ENCODE peak calls at places on chromosomes 7 and 10, in five cellular contexts. A is body of pancreas; B is amygdala; G is ureter; E is CD8-positive, alpha-beta memory T cell. O is an unnamed sample.

GRCh38 chr10:35392482-35393230 is 56.3 kb downstream of the CCNY start:
- DNase-seq in E (no peak), A (no peak), B (no peak), G (no peak), O (no peak)

GRCh38 chr7:37732253-37732652 is 48.7 kb downstream of the GPR141 start:
- DNase-seq in A (peak; percentile 18), G (peak; percentile 49), E (no peak), B (no peak), O (peak; percentile 25)

GRCh38 chr7:121323515-121323914 is 5.3 kb upstream of the WNT16 start:
- DNase-seq in A (no peak), B (no peak), G (no peak), E (no peak), O (no peak)

GRCh38 chr7:120961638-120962173 is 11.1 kb downstream of the ING3 start:
- DNase-seq in A (no peak), B (no peak), G (no peak), E (no peak), O (no peak)

GRCh38 chr10:86583983-86584382 is 62.4 kb upstream of the WAPL start:
- DNase-seq in G (no peak), B (no peak), E (no peak), A (no peak), O (no peak)

GRCh38 chr7:126820925-126821324 is 431.8 kb downstream of the GRM8 start:
- DNase-seq in E (no peak), G (no peak), A (no peak), B (no peak), O (no peak)

GRCh38 chr10:130179640-130180039 is 43.4 kb downstream of the GLRX3 start:
- DNase-seq in A (no peak), E (no peak), G (no peak), B (no peak), O (peak; percentile 82)

GRCh38 chr10:119543814-119544642 is 1.5 kb upstream of the RGS10 start:
- DNase-seq in B (no peak), G (no peak), A (no peak), E (no peak), O (no peak)

GRCh38 chr10:98748298-98748697 is 301.6 kb upstream of the HPS1 start:
- DNase-seq in E (no peak), A (no peak), G (no peak), B (no peak), O (peak; percentile 13)

GRCh38 chr10:130233426-130233825 is 97.2 kb downstream of the GLRX3 start:
- DNase-seq in G (no peak), A (no peak), E (no peak), B (no peak), O (no peak)

GRCh38 chr10:84365339-84365881 is 37.0 kb downstream of the CCSER2 start:
- DNase-seq in B (no peak), G (no peak), A (no peak), E (no peak), O (no peak)

GRCh38 chr10:88233870-88234269 is 349.2 kb downstream of the RNLS start:
- DNase-seq in E (no peak), A (no peak), G (no peak), B (no peak), O (no peak)

GRCh38 chr7:116421298-116421697 is 78.2 kb upstream of the CAV2 start:
- DNase-seq in E (no peak), A (no peak), G (no peak), B (no peak), O (no peak)

GRCh38 chr7:35416568-35416967 is 162.7 kb upstream of the TBX20 start:
- DNase-seq in B (no peak), A (no peak), G (no peak), E (no peak), O (no peak)

GRCh38 chr10:103382769-103383168 is 13.5 kb downstream of the ATP5MK start:
- DNase-seq in G (no peak), E (no peak), A (no peak), B (no peak), O (no peak)

GRCh38 chr7:16915405-16915804 is 33.6 kb upstream of the AGR3 start:
- DNase-seq in G (no peak), A (no peak), B (no peak), E (no peak), O (no peak)

GRCh38 chr7:123041085-123041484 is 45.6 kb upstream of the TAS2R16 start:
- DNase-seq in G (no peak), B (no peak), E (no peak), A (no peak), O (peak; percentile 94)

GRCh38 chr10:35916791-35917190 is 274.7 kb upstream of the FZD8 start:
- DNase-seq in A (no peak), B (no peak), G (no peak), E (no peak), O (no peak)

GRCh38 chr10:88792656-88793055 is 9.9 kb upstream of the LIPM start:
- DNase-seq in B (no peak), G (no peak), A (peak; percentile 6), E (no peak), O (no peak)

GRCh38 chr10:78184851-78185692 is 151.4 kb downstream of the RPS24 start:
- DNase-seq in A (no peak), G (no peak), E (no peak), B (no peak), O (no peak)

GRCh38 chr7:37921340-37921805 is 933 bp downstream of the EPDR1 start:
- DNase-seq in B (no peak), G (peak; percentile 48), E (no peak), A (peak; percentile 67), O (no peak)

GRCh38 chr10:44822993-44823392 is 88.1 kb upstream of the TMEM72 start:
- DNase-seq in G (no peak), B (no peak), A (no peak), E (no peak), O (no peak)

GRCh38 chr7:80027616-80028173 is 106.9 kb upstream of the GNAI1 start:
- DNase-seq in G (no peak), E (no peak), A (no peak), B (no peak), O (peak; percentile 35)

GRCh38 chr7:4809091-4809591 is 33.7 kb downstream of the AP5Z1 start:
- DNase-seq in G (no peak), E (no peak), A (no peak), B (no peak), O (no peak)

O was measured in endothelial cell of umbilical vein.